ENCODE peak calls at places on chromosome 12, in eight cellular contexts. G, T, F, X, J, U, W and Y are unnamed samples.

GRCh38 chr12:122124370-122124769 is 45.8 kb downstream of the MLXIP start:
- DNase-seq in W (no peak), X (no peak), U (no peak), T (no peak), G (no peak), J (no peak), F (no peak), Y (no peak)

GRCh38 chr12:115709410-115710065 is 568.0 kb downstream of the MED13L start:
- DNase-seq in J (no peak), X (no peak), W (peak), G (no peak), F (no peak), U (peak), T (no peak), Y (peak)

GRCh38 chr12:47808574-47809380 is 10.9 kb downstream of the HDAC7 start:
- DNase-seq in J (peak), X (no peak), T (peak), W (no peak), G (no peak), U (no peak), F (peak), Y (no peak)

GRCh38 chr12:95412826-95413311 is 61.1 kb upstream of the METAP2 start:
- DNase-seq in U (peak), G (no peak), J (no peak), W (no peak), F (peak), X (no peak), T (peak), Y (no peak)

GRCh38 chr12:57147641-57147944 is 174 bp upstream of the LRP1-AS start:
- DNase-seq in W (no peak), J (no peak), G (no peak), X (no peak), F (no peak), T (peak), U (peak), Y (no peak)

GRCh38 chr12:10960260-10960659 is 21.2 kb upstream of the TAS2R14 start:
- DNase-seq in W (no peak), X (no peak), G (no peak), T (no peak), J (no peak), F (no peak), U (no peak), Y (no peak)

GRCh38 chr12:122998316-122998715 is 17.8 kb downstream of the ARL6IP4 start:
- DNase-seq in T (no peak), U (no peak), F (no peak), W (no peak), G (no peak), X (no peak), J (no peak), Y (no peak)

GRCh38 chr12:78880078-78880477 is 15.5 kb downstream of the SYT1 start:
- DNase-seq in U (no peak), T (peak), W (no peak), F (peak), J (no peak), G (no peak), X (no peak), Y (no peak)

GRCh38 chr12:131087991-131088700 is 134.4 kb downstream of the ADGRD1 start:
- DNase-seq in W (no peak), U (peak), J (no peak), F (no peak), G (peak), T (no peak), X (no peak), Y (peak)

GRCh38 chr12:75511116-75512048 is at the start of gene KRR1:
- DNase-seq in G (no peak), J (peak), X (peak), T (peak), W (peak), U (peak), F (peak), Y (peak)

GRCh38 chr12:16467304-16467703 is 119.9 kb downstream of the MGST1 start:
- DNase-seq in X (no peak), U (no peak), G (no peak), J (no peak), W (no peak), F (no peak), T (no peak), Y (no peak)

GRCh38 chr12:121892673-121893561 is 4.3 kb downstream of the PSMD9 start:
- DNase-seq in F (no peak), J (no peak), W (no peak), G (no peak), U (no peak), T (no peak), X (no peak), Y (no peak)